ENCODE peak calls at places on chromosomes 4 and X, in nine cellular contexts. One of them, this sample, is unnamed.

GRCh38 chr4:2649604-2650114 is 106.5 kb downstream of the TNIP2 start:
- DNase-seq in AG09319: no peak
- DNase-seq in pancreas: no peak
- DNase-seq in natural killer cell: no peak
- DNase-seq in ureter: peak
- DNase-seq in endothelial cell: no peak
- DNase-seq in caudate nucleus: no peak
- DNase-seq in breast epithelium: no peak
- DNase-seq in stimulated activated CD8-positive, alpha-beta memory T cell treated with anti-CD3 and anti-CD28 coated beads, Interleukin-4, amount 100 ng/mL, for 1 hour: no peak
- DNase-seq in this sample: no peak

GRCh38 chrX:35101901-35102300 is 159.3 kb downstream of the FAM47B start:
- DNase-seq in AG09319: no peak
- DNase-seq in pancreas: no peak
- DNase-seq in natural killer cell: no peak
- DNase-seq in ureter: no peak
- DNase-seq in endothelial cell: no peak
- DNase-seq in caudate nucleus: no peak
- DNase-seq in breast epithelium: no peak
- DNase-seq in stimulated activated CD8-positive, alpha-beta memory T cell treated with anti-CD3 and anti-CD28 coated beads, Interleukin-4, amount 100 ng/mL, for 1 hour: no peak
- DNase-seq in this sample: no peak

GRCh38 chr4:3719191-3719590 is 47.0 kb upstream of the ADRA2C start:
- DNase-seq in AG09319: no peak
- DNase-seq in pancreas: no peak
- DNase-seq in natural killer cell: no peak
- DNase-seq in ureter: no peak
- DNase-seq in endothelial cell: no peak
- DNase-seq in caudate nucleus: no peak
- DNase-seq in breast epithelium: no peak
- DNase-seq in stimulated activated CD8-positive, alpha-beta memory T cell treated with anti-CD3 and anti-CD28 coated beads, Interleukin-4, amount 100 ng/mL, for 1 hour: no peak
- DNase-seq in this sample: no peak

GRCh38 chr4:175339100-175339707 is 421.0 kb downstream of the ADAM29 start:
- DNase-seq in AG09319: no peak
- DNase-seq in pancreas: no peak
- DNase-seq in natural killer cell: no peak
- DNase-seq in ureter: no peak
- DNase-seq in endothelial cell: no peak
- DNase-seq in caudate nucleus: no peak
- DNase-seq in breast epithelium: no peak
- DNase-seq in stimulated activated CD8-positive, alpha-beta memory T cell treated with anti-CD3 and anti-CD28 coated beads, Interleukin-4, amount 100 ng/mL, for 1 hour: no peak
- DNase-seq in this sample: no peak

GRCh38 chrX:119690921-119691716 is 1.8 kb downstream of the SEPTIN6 start:
- DNase-seq in AG09319: no peak
- DNase-seq in pancreas: no peak
- DNase-seq in natural killer cell: no peak
- DNase-seq in ureter: no peak
- DNase-seq in endothelial cell: no peak
- DNase-seq in caudate nucleus: no peak
- DNase-seq in breast epithelium: no peak
- DNase-seq in stimulated activated CD8-positive, alpha-beta memory T cell treated with anti-CD3 and anti-CD28 coated beads, Interleukin-4, amount 100 ng/mL, for 1 hour: no peak
- DNase-seq in this sample: no peak

GRCh38 chrX:148593987-148594386 is 93.6 kb downstream of the AFF2 start:
- DNase-seq in AG09319: no peak
- DNase-seq in pancreas: no peak
- DNase-seq in natural killer cell: no peak
- DNase-seq in ureter: no peak
- DNase-seq in endothelial cell: no peak
- DNase-seq in caudate nucleus: no peak
- DNase-seq in breast epithelium: no peak
- DNase-seq in stimulated activated CD8-positive, alpha-beta memory T cell treated with anti-CD3 and anti-CD28 coated beads, Interleukin-4, amount 100 ng/mL, for 1 hour: no peak
- DNase-seq in this sample: no peak

GRCh38 chr4:166169111-166169510 is 296.1 kb downstream of the TLL1 start:
- DNase-seq in AG09319: no peak
- DNase-seq in pancreas: no peak
- DNase-seq in natural killer cell: no peak
- DNase-seq in ureter: no peak
- DNase-seq in endothelial cell: peak
- DNase-seq in caudate nucleus: no peak
- DNase-seq in breast epithelium: no peak
- DNase-seq in stimulated activated CD8-positive, alpha-beta memory T cell treated with anti-CD3 and anti-CD28 coated beads, Interleukin-4, amount 100 ng/mL, for 1 hour: no peak
- DNase-seq in this sample: no peak

GRCh38 chrX:18047440-18047940 is 173.2 kb downstream of the BEND2 start:
- DNase-seq in AG09319: no peak
- DNase-seq in pancreas: no peak
- DNase-seq in natural killer cell: no peak
- DNase-seq in ureter: no peak
- DNase-seq in endothelial cell: no peak
- DNase-seq in caudate nucleus: no peak
- DNase-seq in breast epithelium: no peak
- DNase-seq in stimulated activated CD8-positive, alpha-beta memory T cell treated with anti-CD3 and anti-CD28 coated beads, Interleukin-4, amount 100 ng/mL, for 1 hour: no peak
- DNase-seq in this sample: no peak

GRCh38 chrX:17552251-17552650 is 177.3 kb downstream of the NHS start:
- DNase-seq in AG09319: no peak
- DNase-seq in pancreas: no peak
- DNase-seq in natural killer cell: no peak
- DNase-seq in ureter: no peak
- DNase-seq in endothelial cell: no peak
- DNase-seq in caudate nucleus: no peak
- DNase-seq in breast epithelium: no peak
- DNase-seq in stimulated activated CD8-positive, alpha-beta memory T cell treated with anti-CD3 and anti-CD28 coated beads, Interleukin-4, amount 100 ng/mL, for 1 hour: no peak
- DNase-seq in this sample: no peak

This sample was measured in smooth muscle cell of the brain vasculature.